ENCODE peak calls at places on chromosome 4, in six cellular contexts. W is NCI-H2081; E is midbrain; O is activated CD8-positive, alpha-beta memory T cell treated with anti-CD3 and anti-CD28 coated beads for 48 hours; B is AG08395; L is GM12864. M is an unnamed sample.

GRCh38 chr4:113878718-113879117 is 100.7 kb downstream of the ARSJ start:
- DNase-seq in B (no peak), O (no peak), L (no peak), W (no peak), E (no peak), M (no peak)

GRCh38 chr4:38310446-38311043 is 350.3 kb downstream of the PTTG2 start:
- DNase-seq in L (peak), B (no peak), O (peak), W (no peak), E (no peak), M (peak)

GRCh38 chr4:26566027-26566578 is 17.8 kb upstream of the TBC1D19 start:
- DNase-seq in B (no peak), E (no peak), L (no peak), W (no peak), O (no peak), M (no peak)

GRCh38 chr4:169079942-169080827 is 70.1 kb upstream of the CBR4 start:
- DNase-seq in B (peak), W (no peak), E (peak), O (peak), L (no peak), M (peak)

GRCh38 chr4:8323947-8324555 is 54.5 kb downstream of the HTRA3 start:
- DNase-seq in B (no peak), L (no peak), O (no peak), W (no peak), E (no peak), M (no peak)

GRCh38 chr4:187059031-187059430 is 335.4 kb upstream of the FAT1 start:
- DNase-seq in E (no peak), B (no peak), W (no peak), L (no peak), O (no peak), M (no peak)

GRCh38 chr4:24476209-24476781 is 108.1 kb downstream of the DHX15 start:
- DNase-seq in L (no peak), O (no peak), B (peak), E (no peak), W (no peak), M (no peak)

GRCh38 chr4:80767944-80768343 is 262.6 kb upstream of the BMP3 start:
- DNase-seq in E (no peak), W (no peak), L (no peak), B (peak), O (no peak), M (no peak)

GRCh38 chr4:23373269-23373668 is 516.6 kb downstream of the PPARGC1A start:
- DNase-seq in E (no peak), W (no peak), L (no peak), O (no peak), B (no peak), M (no peak)

GRCh38 chr4:73407227-73407673 is 3.2 kb downstream of the ALB start:
- DNase-seq in O (no peak), E (no peak), L (no peak), B (no peak), W (no peak), M (no peak)

GRCh38 chr4:130257271-130257670 is 1161.3 kb downstream of the C4orf33 start:
- DNase-seq in W (no peak), L (no peak), O (no peak), E (no peak), B (peak), M (no peak)

GRCh38 chr4:48858130-48858529 is 27.2 kb downstream of the OCIAD1 start:
- DNase-seq in W (no peak), B (no peak), L (no peak), O (no peak), E (no peak), M (no peak)

M was measured in GM06990.